ENCODE peak calls at places on chromosomes 13 and 19, in seven cellular contexts. B is Calu3; V is Right ventricle myocardium superior; S is AG08395; L is activated T-cell treated with anti-CD3 and anti-CD28 coated beads, Interleukin-2, amount 50 U/mL, for 1 hour; I is activated naive CD4-positive, alpha-beta T cell treated with anti-CD3 and anti-CD28 coated beads for 36 hours; C is stimulated activated CD8-positive, alpha-beta memory T cell treated with anti-CD3 and anti-CD28 coated beads, Interleukin-2, amount 100 ng/mL, for 1 hour. G is an unnamed sample.

GRCh38 chr13:71374471-71375041 is 492.4 kb downstream of the DACH1 start:
- DNase-seq in B (no peak), V (no peak), S (no peak), L (no peak), I (no peak), C (no peak), G (no peak)

GRCh38 chr13:41302743-41303142 is 8.3 kb upstream of the NAA16 start:
- DNase-seq in B (no peak), V (no peak), S (no peak), L (no peak), I (no peak), C (no peak), G (no peak)

GRCh38 chr13:49585220-49586157 is at the start of gene RCBTB1:
- DNase-seq in B (peak), V (peak), S (peak), L (peak), I (peak), C (peak), G (peak)

GRCh38 chr13:98520674-98521449 is 56.0 kb downstream of the STK24 start:
- DNase-seq in B (no peak), V (no peak), S (no peak), L (no peak), I (no peak), C (no peak), G (no peak)

GRCh38 chr19:366951-367350 is 22.4 kb upstream of the MIER2 start:
- DNase-seq in B (no peak), V (peak), S (no peak), L (no peak), I (no peak), C (no peak), G (no peak)

GRCh38 chr13:80361883-80362327 is 21.0 kb upstream of the SPRY2 start:
- DNase-seq in B (no peak), V (no peak), S (no peak), L (no peak), I (no peak), C (no peak), G (peak)

GRCh38 chr13:84607614-84608013 is 725.3 kb upstream of the SLITRK1 start:
- DNase-seq in B (no peak), V (peak), S (no peak), L (no peak), I (no peak), C (no peak), G (no peak)

GRCh38 chr19:48044561-48044960 is 682 bp upstream of the CABP5 start:
- DNase-seq in B (no peak), V (no peak), S (no peak), L (no peak), I (no peak), C (no peak), G (no peak)

GRCh38 chr13:100089633-100090032 is 740 bp downstream of the PCCA start:
- DNase-seq in B (no peak), V (no peak), S (no peak), L (no peak), I (peak), C (no peak), G (no peak)

GRCh38 chr19:34217952-34218817 is 36.2 kb upstream of the GARRE1 start:
- DNase-seq in B (peak), V (no peak), S (peak), L (peak), I (peak), C (peak), G (peak)